ENCODE peak calls at places on chromosomes 2 and 18, in eight cellular contexts. Z, W, T, M, N, J, H and V are unnamed samples.

GRCh38 chr2:177042311-177042710 is 170.3 kb upstream of the HNRNPA3 start:
- DNase-seq in Z (no peak), W (no peak), T (no peak), M (no peak), N (no peak), J (no peak), H (no peak), V (no peak)

GRCh38 chr2:8310557-8311455 is 371.1 kb upstream of the ID2 start:
- DNase-seq in Z (peak; percentile 40), W (no peak), T (no peak), M (peak; percentile 26), N (no peak), J (no peak), H (no peak), V (no peak)

GRCh38 chr2:128644156-128644555 is 325.5 kb upstream of the HS6ST1 start:
- DNase-seq in Z (no peak), W (no peak), T (no peak), M (no peak), N (no peak), J (no peak), H (no peak), V (no peak)

GRCh38 chr2:78061301-78061700 is 539.1 kb upstream of the LRRTM4 start:
- DNase-seq in Z (no peak), W (no peak), T (no peak), M (no peak), N (no peak), J (peak; percentile 3), H (no peak), V (no peak)

GRCh38 chr18:4233468-4233867 is 221.6 kb downstream of the DLGAP1 start:
- DNase-seq in Z (no peak), W (no peak), T (no peak), M (no peak), N (no peak), J (no peak), H (no peak), V (no peak)

GRCh38 chr2:110946892-110947291 is 173.8 kb upstream of the BCL2L11 start:
- DNase-seq in Z (no peak), W (no peak), T (peak; percentile 31), M (no peak), N (no peak), J (no peak), H (peak; percentile 57), V (no peak)

GRCh38 chr2:19357383-19358241 is 811 bp downstream of the OSR1 start:
- DNase-seq in Z (no peak), W (no peak), T (peak; percentile 25), M (no peak), N (no peak), J (no peak), H (no peak), V (no peak)

GRCh38 chr2:234146087-234146826 is 95.8 kb downstream of the SPP2 start:
- DNase-seq in Z (no peak), W (no peak), T (no peak), M (no peak), N (no peak), J (no peak), H (no peak), V (no peak)

GRCh38 chr2:15645720-15646385 is 54.2 kb downstream of the DDX1 start:
- DNase-seq in Z (no peak), W (no peak), T (no peak), M (no peak), N (no peak), J (no peak), H (no peak), V (no peak)

GRCh38 chr2:42261531-42262195 is 92.5 kb downstream of the EML4 start:
- DNase-seq in Z (no peak), W (no peak), T (no peak), M (no peak), N (no peak), J (no peak), H (no peak), V (no peak)